ENCODE peak calls at places on chromosomes 6 and 20, in six cellular contexts. One of them, this sample, is unnamed.

GRCh38 chr6:162973141-162973872 is 245.5 kb downstream of the PACRG start:
- DNase-seq in IMR-90: no peak
- DNase-seq in mesenchymal stem cell: no peak
- DNase-seq in H1: no peak
- DNase-seq in neuronal stem cell: no peak
- DNase-seq in H9: no peak
- DNase-seq in this sample: no peak

GRCh38 chr20:41927655-41928054 is 309.5 kb upstream of the CHD6 start:
- DNase-seq in H9: no peak
- DNase-seq in mesenchymal stem cell: no peak
- DNase-seq in neuronal stem cell: no peak
- DNase-seq in IMR-90: no peak
- DNase-seq in H1: no peak
- DNase-seq in this sample: peak; percentile 10

GRCh38 chr6:77857421-77857820 is 204.6 kb downstream of the MEI4 start:
- DNase-seq in IMR-90: no peak
- DNase-seq in neuronal stem cell: no peak
- DNase-seq in mesenchymal stem cell: no peak
- DNase-seq in H1: no peak
- DNase-seq in H9: no peak
- DNase-seq in this sample: no peak

GRCh38 chr6:83215131-83216047 is 22.2 kb downstream of the RWDD2A start:
- DNase-seq in IMR-90: peak; percentile 80
- DNase-seq in mesenchymal stem cell: peak; percentile 83
- DNase-seq in H1: no peak
- DNase-seq in neuronal stem cell: peak; percentile 48
- DNase-seq in H9: peak; percentile 51
- DNase-seq in this sample: peak; percentile 77

GRCh38 chr6:15441215-15441868 is 195.5 kb downstream of the JARID2 start:
- DNase-seq in H1: no peak
- DNase-seq in mesenchymal stem cell: peak; percentile 82
- DNase-seq in neuronal stem cell: peak; percentile 31
- DNase-seq in H9: peak; percentile 6
- DNase-seq in IMR-90: peak; percentile 78
- DNase-seq in this sample: peak; percentile 77

GRCh38 chr6:1067346-1067745 is 244.6 kb upstream of the FOXQ1 start:
- DNase-seq in H1: no peak
- DNase-seq in neuronal stem cell: no peak
- DNase-seq in mesenchymal stem cell: no peak
- DNase-seq in IMR-90: no peak
- DNase-seq in H9: no peak
- DNase-seq in this sample: no peak

GRCh38 chr20:38135641-38136420 is 29.2 kb downstream of the TGM2 start:
- DNase-seq in H1: no peak
- DNase-seq in neuronal stem cell: no peak
- DNase-seq in IMR-90: no peak
- DNase-seq in H9: no peak
- DNase-seq in mesenchymal stem cell: no peak
- DNase-seq in this sample: no peak

GRCh38 chr6:149963462-149964242 is at the start of gene ULBP1:
- DNase-seq in H9: peak; percentile 92
- DNase-seq in H1: peak; percentile 93
- DNase-seq in mesenchymal stem cell: peak; percentile 86
- DNase-seq in IMR-90: peak; percentile 83
- DNase-seq in neuronal stem cell: peak; percentile 87
- DNase-seq in this sample: peak; percentile 96

GRCh38 chr20:33282991-33283555 is at the start of gene BPIFB1:
- DNase-seq in IMR-90: no peak
- DNase-seq in H9: peak; percentile 34
- DNase-seq in neuronal stem cell: no peak
- DNase-seq in H1: no peak
- DNase-seq in mesenchymal stem cell: no peak
- DNase-seq in this sample: peak; percentile 30

GRCh38 chr6:137951064-137951597 is 84.1 kb downstream of the TNFAIP3 start:
- DNase-seq in H1: no peak
- DNase-seq in IMR-90: no peak
- DNase-seq in neuronal stem cell: no peak
- DNase-seq in H9: no peak
- DNase-seq in mesenchymal stem cell: no peak
- DNase-seq in this sample: no peak

GRCh38 chr20:61387204-61387958 is 135.3 kb downstream of the CDH4 start:
- DNase-seq in H9: peak; percentile 63
- DNase-seq in H1: peak; percentile 60
- DNase-seq in mesenchymal stem cell: peak; percentile 58
- DNase-seq in IMR-90: peak; percentile 41
- DNase-seq in neuronal stem cell: no peak
- DNase-seq in this sample: peak; percentile 51

GRCh38 chr20:297925-298754 is 770 bp downstream of the ZCCHC3 start:
- DNase-seq in mesenchymal stem cell: peak; percentile 66
- DNase-seq in H1: peak; percentile 65
- DNase-seq in IMR-90: peak; percentile 71
- DNase-seq in neuronal stem cell: no peak
- DNase-seq in H9: no peak
- DNase-seq in this sample: peak; percentile 69
- H3K23ac ChIP-seq in mesenchymal stem cell: peak overlapping the region; percentile 86
- H3K23ac ChIP-seq in H1: no peak overlapping the region
- H3K23ac ChIP-seq in IMR-90: peak overlapping the region; percentile 97
- H3K23ac ChIP-seq in neuronal stem cell: peak overlapping the region; percentile 94
- H3K23ac ChIP-seq in H9: peak overlapping the region; percentile 8
- H3K23ac ChIP-seq in this sample: peak overlapping the region; percentile 99

GRCh38 chr6:43013843-43014433 is at the start of the genes KLHDC3 and MEA1:
- DNase-seq in neuronal stem cell: peak; percentile 99
- DNase-seq in mesenchymal stem cell: peak; percentile 100
- DNase-seq in H1: peak; percentile 99
- DNase-seq in H9: peak; percentile 100
- DNase-seq in IMR-90: peak; percentile 100
- DNase-seq in this sample: peak; percentile 100
- H4K8ac ChIP-seq in neuronal stem cell: no peak within 1 kb of the TSS
- H4K8ac ChIP-seq in mesenchymal stem cell: peak within 1 kb of the TSS; percentile 95
- H4K8ac ChIP-seq in H1: peak within 1 kb of the TSS; percentile 74
- H4K8ac ChIP-seq in H9: no peak within 1 kb of the TSS
- H4K8ac ChIP-seq in IMR-90: peak within 1 kb of the TSS; percentile 78
- H4K8ac ChIP-seq in this sample: peak within 1 kb of the TSS; percentile 82

DNA sequence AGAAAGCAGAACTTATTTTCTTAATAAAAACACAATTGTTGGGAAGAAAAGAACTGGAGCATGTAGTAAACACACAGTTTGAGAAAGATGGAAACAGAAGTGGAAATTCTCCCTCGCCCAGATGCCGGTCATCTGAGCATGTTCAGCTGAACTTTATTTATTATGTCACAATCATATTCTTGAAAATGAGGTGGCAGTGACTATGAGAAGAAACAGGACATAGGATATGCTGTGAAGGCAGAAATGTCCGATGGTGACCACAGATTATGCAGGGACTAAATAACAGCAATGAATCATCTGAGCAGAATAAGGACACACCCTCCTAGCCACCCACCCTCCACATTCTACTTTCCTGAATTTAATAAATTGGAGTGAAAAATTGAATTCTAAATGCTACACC is 425.3 kb upstream of the NOX3 start:
- DNase-seq in H9: no peak
- DNase-seq in mesenchymal stem cell: peak; percentile 62
- DNase-seq in IMR-90: peak; percentile 47
- DNase-seq in H1: no peak
- DNase-seq in neuronal stem cell: no peak
- DNase-seq in this sample: no peak
- H3K23ac ChIP-seq in H9: no peak overlapping the region
- H3K23ac ChIP-seq in mesenchymal stem cell: no peak overlapping the region
- H3K23ac ChIP-seq in IMR-90: no peak overlapping the region
- H3K23ac ChIP-seq in H1: no peak overlapping the region
- H3K23ac ChIP-seq in neuronal stem cell: no peak overlapping the region
- H3K23ac ChIP-seq in this sample: no peak overlapping the region

GRCh38 chr20:10553326-10553984 is 118.3 kb downstream of the SLX4IP start:
- DNase-seq in mesenchymal stem cell: peak; percentile 77
- DNase-seq in neuronal stem cell: peak; percentile 39
- DNase-seq in IMR-90: peak; percentile 82
- DNase-seq in H1: no peak
- DNase-seq in H9: peak; percentile 66
- DNase-seq in this sample: peak; percentile 78

GRCh38 chr20:10550204-10551118 is 115.4 kb downstream of the SLX4IP start:
- DNase-seq in H9: no peak
- DNase-seq in neuronal stem cell: no peak
- DNase-seq in H1: no peak
- DNase-seq in IMR-90: no peak
- DNase-seq in mesenchymal stem cell: no peak
- DNase-seq in this sample: no peak

GRCh38 chr20:10547276-10548114 is 112.4 kb downstream of the SLX4IP start:
- DNase-seq in H1: no peak
- DNase-seq in mesenchymal stem cell: peak; percentile 70
- DNase-seq in IMR-90: peak; percentile 5
- DNase-seq in H9: no peak
- DNase-seq in neuronal stem cell: no peak
- DNase-seq in this sample: no peak

GRCh38 chr20:10551732-10552724 is 116.9 kb downstream of the SLX4IP start:
- DNase-seq in neuronal stem cell: peak; percentile 36
- DNase-seq in H1: no peak
- DNase-seq in mesenchymal stem cell: peak; percentile 33
- DNase-seq in H9: peak; percentile 53
- DNase-seq in IMR-90: no peak
- DNase-seq in this sample: peak; percentile 59

DNA sequence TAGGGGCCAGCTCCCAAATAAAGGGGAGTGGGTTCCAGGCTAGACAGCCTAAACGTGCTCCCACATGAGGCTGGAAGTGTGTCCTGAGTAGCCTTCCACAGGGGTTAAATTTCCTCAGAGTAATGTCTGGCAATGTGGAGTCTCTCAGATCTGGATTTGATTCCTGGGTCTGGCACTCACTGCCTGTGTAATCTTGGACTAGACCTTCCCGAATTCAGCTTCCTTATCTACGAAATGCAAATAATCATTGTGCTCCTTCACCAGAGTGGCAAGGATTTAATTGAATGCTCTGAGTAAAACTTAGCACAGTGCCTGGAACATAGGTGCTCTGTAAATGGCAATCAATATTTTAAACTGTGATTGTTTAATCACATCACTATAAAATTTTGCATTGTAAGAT is 114.4 kb downstream of the SLX4IP start:
- DNase-seq in H9: no peak
- DNase-seq in mesenchymal stem cell: no peak
- DNase-seq in neuronal stem cell: no peak
- DNase-seq in IMR-90: no peak
- DNase-seq in H1: no peak
- DNase-seq in this sample: no peak
- H4K8ac ChIP-seq in H9: no peak overlapping the region
- H4K8ac ChIP-seq in mesenchymal stem cell: no peak overlapping the region
- H4K8ac ChIP-seq in neuronal stem cell: no peak overlapping the region
- H4K8ac ChIP-seq in IMR-90: no peak overlapping the region
- H4K8ac ChIP-seq in H1: no peak overlapping the region
- H4K8ac ChIP-seq in this sample: no peak overlapping the region

DNA sequence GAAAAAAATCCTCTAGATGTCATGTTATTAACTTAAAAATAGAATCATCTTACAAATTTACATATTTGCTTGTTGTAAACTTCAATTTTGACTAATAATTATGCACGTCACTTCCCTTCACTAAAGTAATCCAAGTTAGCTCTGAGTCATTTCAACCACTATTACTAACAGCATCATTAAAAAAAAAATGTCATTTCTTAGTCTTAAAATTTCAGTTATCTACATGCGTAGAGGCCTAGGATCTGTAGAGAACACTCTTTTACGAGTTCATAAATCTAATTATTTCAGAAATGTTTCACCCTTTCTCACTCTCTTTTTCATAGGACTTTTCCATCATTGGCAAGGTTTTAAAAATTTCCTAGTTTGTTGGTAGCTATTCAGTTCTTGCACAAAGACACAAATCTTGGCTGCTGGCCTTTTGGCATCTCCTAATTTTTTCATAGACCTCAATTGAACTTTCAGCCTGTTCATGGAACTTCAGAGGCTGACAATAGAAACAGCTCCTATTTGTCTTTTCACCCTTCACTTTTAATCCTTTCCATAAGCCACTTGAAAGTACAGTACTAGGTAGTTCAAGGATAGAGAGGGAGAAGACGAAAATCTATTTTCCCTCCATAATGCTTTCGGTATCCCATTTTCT is 61.5 kb downstream of the OGFRL1 start:
- DNase-seq in H9: no peak
- DNase-seq in IMR-90: peak; percentile 80
- DNase-seq in mesenchymal stem cell: no peak
- DNase-seq in H1: no peak
- DNase-seq in neuronal stem cell: no peak
- DNase-seq in this sample: no peak
- H3K23ac ChIP-seq in H9: no peak overlapping the region
- H3K23ac ChIP-seq in IMR-90: peak overlapping the region; percentile 8
- H3K23ac ChIP-seq in mesenchymal stem cell: no peak overlapping the region
- H3K23ac ChIP-seq in H1: no peak overlapping the region
- H3K23ac ChIP-seq in neuronal stem cell: no peak overlapping the region
- H3K23ac ChIP-seq in this sample: no peak overlapping the region

DNA sequence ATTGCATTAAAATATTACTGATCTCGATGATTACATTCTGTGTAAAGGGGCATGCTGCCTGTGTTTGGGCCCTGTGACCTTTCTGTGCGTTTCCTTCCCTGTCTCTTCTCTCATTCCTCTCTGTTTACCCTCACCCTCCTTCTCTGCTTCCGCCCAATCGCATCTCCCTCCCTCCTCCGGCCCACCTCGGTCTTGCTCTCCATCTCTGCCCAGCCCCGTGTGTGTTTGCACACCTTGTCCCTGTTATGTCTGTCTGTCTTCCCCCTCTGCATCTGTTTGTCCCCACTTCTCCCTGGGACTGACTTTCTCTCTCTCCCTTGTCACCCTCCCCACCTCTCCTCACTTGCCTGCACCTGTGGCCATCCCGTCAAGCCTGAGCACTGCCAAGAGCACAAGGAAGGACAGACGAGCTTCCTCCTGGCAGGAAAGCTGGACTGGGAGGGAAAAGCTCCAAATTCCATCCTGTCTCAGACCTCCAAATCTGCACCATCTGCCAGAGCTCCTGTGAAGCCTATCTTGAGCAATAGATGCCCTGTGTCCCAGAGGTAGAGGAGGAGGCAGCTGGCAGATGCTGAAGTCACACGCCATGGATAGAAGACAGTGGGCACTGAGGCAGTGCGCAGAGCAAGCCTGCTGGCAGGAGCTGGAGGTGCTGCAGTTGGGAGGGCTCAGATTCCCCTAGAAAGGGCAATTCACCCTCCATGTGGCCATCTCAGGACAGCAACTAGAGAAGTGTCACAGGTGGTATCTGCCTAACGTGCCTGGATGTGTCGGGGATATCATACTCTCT is 172.3 kb downstream of the PTPRT start:
- DNase-seq in H9: peak; percentile 42
- DNase-seq in neuronal stem cell: no peak
- DNase-seq in IMR-90: no peak
- DNase-seq in mesenchymal stem cell: no peak
- DNase-seq in H1: no peak
- DNase-seq in this sample: no peak
- H4K8ac ChIP-seq in H9: no peak overlapping the region
- H4K8ac ChIP-seq in neuronal stem cell: no peak overlapping the region
- H4K8ac ChIP-seq in IMR-90: no peak overlapping the region
- H4K8ac ChIP-seq in mesenchymal stem cell: no peak overlapping the region
- H4K8ac ChIP-seq in H1: no peak overlapping the region
- H4K8ac ChIP-seq in this sample: no peak overlapping the region

This sample was measured in mesendoderm.